ENCODE peak calls at places on chromosomes 16 and 17, in seven cellular contexts. N is uterus, R is neural crest cell, I is left lung, D is type B pancreatic cell, X is SK-N-SH, B is body of pancreas. G is an unnamed sample.

GRCh38 chr17:40551091-40551873 is 14.0 kb downstream of the CCR7 start:
- DNase-seq in I (no peak), B (peak), X (no peak), D (peak), N (peak), R (no peak), G (peak)

GRCh38 chr16:2816751-2817495 is at the start of gene PRSS21:
- DNase-seq in I (no peak), R (no peak), B (no peak), X (no peak), D (no peak), N (no peak), G (no peak)

GRCh38 chr17:44311562-44312181 is 3.3 kb downstream of the RUNDC3A start:
- DNase-seq in N (no peak), R (no peak), I (no peak), D (no peak), X (no peak), B (no peak), G (no peak)

GRCh38 chr17:4626734-4627256 is 14.7 kb downstream of the ALOX15 start:
- DNase-seq in R (no peak), N (no peak), D (no peak), B (no peak), X (no peak), I (no peak), G (no peak)

GRCh38 chr16:11585460-11586374 is 1.0 kb downstream of the LITAF start:
- DNase-seq in B (peak), R (no peak), N (peak), D (no peak), I (peak), X (peak), G (peak)

GRCh38 chr17:50931003-50931878 is 65.1 kb upstream of the TOB1 start:
- DNase-seq in I (peak), D (peak), N (peak), X (peak), R (peak), B (peak), G (no peak)

GRCh38 chr17:17609121-17609520 is 17.6 kb upstream of the PEMT start:
- DNase-seq in B (no peak), X (no peak), I (no peak), N (no peak), D (no peak), R (no peak), G (no peak)

GRCh38 chr17:77966476-77966875 is 8.0 kb downstream of the TNRC6C start:
- DNase-seq in D (no peak), R (no peak), B (no peak), X (no peak), I (no peak), N (no peak), G (no peak)

GRCh38 chr16:58027341-58028167 is 2.0 kb downstream of the MMP15 start:
- DNase-seq in X (peak), R (no peak), D (no peak), N (no peak), I (peak), B (peak), G (no peak)

GRCh38 chr17:36807496-36808180 is 129.6 kb upstream of the LHX1 start:
- DNase-seq in I (no peak), R (no peak), D (no peak), B (no peak), N (no peak), X (peak), G (no peak)

GRCh38 chr16:89723279-89724250 is 2.2 kb downstream of the ZNF276 start:
- DNase-seq in R (peak), I (no peak), B (peak), X (peak), N (no peak), D (no peak), G (no peak)

GRCh38 chr16:12341423-12341822 is 364.9 kb downstream of the SNX29 start:
- DNase-seq in N (no peak), I (no peak), X (no peak), B (no peak), R (no peak), D (no peak), G (no peak)

GRCh38 chr17:6478486-6478885 is 34.2 kb downstream of the PIMREG start:
- DNase-seq in I (peak), R (no peak), N (no peak), D (no peak), B (no peak), X (no peak), G (no peak)

GRCh38 chr16:23420011-23420410 is 33.0 kb downstream of the COG7 start:
- DNase-seq in B (no peak), D (no peak), I (no peak), R (no peak), N (no peak), X (no peak), G (no peak)

GRCh38 chr16:23428351-23428750 is 24.6 kb downstream of the COG7 start:
- DNase-seq in B (no peak), N (no peak), X (no peak), I (no peak), R (no peak), D (no peak), G (no peak)

GRCh38 chr16:23424292-23424958 is 28.6 kb downstream of the COG7 start:
- DNase-seq in R (no peak), N (no peak), D (no peak), X (no peak), I (peak), B (peak), G (no peak)

GRCh38 chr16:23423496-23424049 is 29.4 kb downstream of the COG7 start:
- DNase-seq in X (no peak), R (no peak), D (no peak), B (peak), N (peak), I (no peak), G (no peak)
- TF ChIP-seq CTCF in X (no peak), R (no peak), D (peak), B (no peak), N (no peak), I (no peak), G (no peak)

GRCh38 chr16:426115-426905 is 861 bp downstream of the RAB11FIP3 start:
- DNase-seq in N (no peak), I (peak), D (no peak), X (peak), R (no peak), B (peak), G (peak)

GRCh38 chr16:426906-427249 is 1.4 kb downstream of the RAB11FIP3 start:
- DNase-seq in R (no peak), D (no peak), X (no peak), N (no peak), B (no peak), I (peak), G (no peak)

GRCh38 chr16:424623-425081 is 797 bp upstream of the RAB11FIP3 start:
- DNase-seq in B (peak), N (peak), X (no peak), I (peak), D (no peak), R (no peak), G (no peak)

GRCh38 chr16:425082-425718 is at the start of gene RAB11FIP3:
- DNase-seq in B (peak), R (peak), D (peak), N (peak), X (peak), I (peak), G (peak)

DNA sequence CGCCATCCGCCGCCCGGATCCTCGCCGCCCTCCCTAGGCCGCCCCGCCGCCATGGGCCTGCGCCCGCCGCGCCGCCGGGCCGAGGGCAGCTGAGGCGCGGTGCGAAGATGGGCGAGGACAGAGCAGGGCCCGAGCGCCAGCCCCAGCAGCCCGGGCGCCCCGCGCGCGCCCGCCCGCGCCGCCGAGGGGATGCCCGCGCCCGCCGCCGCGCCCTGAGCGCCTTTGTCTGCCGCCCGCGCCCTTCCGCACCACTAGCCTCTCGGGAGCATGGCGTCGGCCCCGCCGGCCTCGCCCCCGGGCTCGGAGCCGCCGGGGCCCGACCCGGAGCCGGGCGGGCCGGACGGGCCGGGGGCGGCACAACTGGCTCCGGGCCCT is 278 bp downstream of the RAB11FIP3 start:
- DNase-seq in X (no peak), N (no peak), D (no peak), B (no peak), I (no peak), R (no peak), G (no peak)
- TF ChIP-seq CTCF in X (no peak), N (no peak), D (no peak), B (no peak), I (no peak), R (no peak), G (no peak)

DNA sequence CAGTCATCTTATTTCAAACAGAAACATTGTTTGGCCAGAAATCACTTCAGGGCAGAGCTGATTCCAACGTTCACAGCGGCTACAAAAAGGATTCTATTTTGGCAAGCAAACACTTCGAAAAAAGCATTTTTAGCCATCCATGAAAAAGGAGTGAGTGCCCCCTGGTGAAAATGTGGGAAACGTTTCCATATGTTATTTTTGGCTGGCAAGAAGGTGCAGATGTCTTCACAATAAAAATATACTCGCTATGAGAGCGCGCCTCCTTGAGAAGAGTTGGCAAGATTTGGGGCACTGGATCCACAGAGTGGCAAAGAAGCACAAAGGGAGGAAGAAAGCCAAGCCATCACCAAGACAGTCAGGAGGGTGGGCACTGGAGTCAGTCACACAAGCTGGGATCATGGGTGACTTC is 191.1 kb downstream of the CHD9NB start:
- DNase-seq in I (no peak), R (peak), B (peak), N (no peak), X (peak), D (no peak), G (no peak)
- TF ChIP-seq CTCF in I (peak), R (peak), B (peak), N (no peak), X (no peak), D (peak), G (no peak)

GRCh38 chr16:30149250-30149885 is 26.3 kb upstream of the MAPK3 start:
- DNase-seq in B (no peak), D (no peak), X (no peak), R (no peak), N (no peak), I (no peak), G (no peak)

GRCh38 chr16:30157214-30157613 is 26.2 kb upstream of the CORO1A start:
- DNase-seq in I (no peak), D (no peak), X (no peak), N (no peak), R (no peak), B (no peak), G (no peak)

GRCh38 chr16:30151091-30151490 is 28.1 kb upstream of the MAPK3 start:
- DNase-seq in X (no peak), D (no peak), R (no peak), N (no peak), B (no peak), I (no peak), G (no peak)

GRCh38 chr16:30152517-30152916 is 29.5 kb upstream of the MAPK3 start:
- DNase-seq in D (no peak), N (no peak), B (no peak), X (no peak), I (no peak), R (no peak), G (no peak)

GRCh38 chr16:30155188-30155587 is 28.2 kb upstream of the CORO1A start:
- DNase-seq in X (no peak), D (no peak), I (no peak), N (no peak), R (no peak), B (no peak), G (no peak)
- TF ChIP-seq CTCF in X (no peak), D (no peak), I (no peak), N (no peak), R (no peak), B (no peak), G (no peak)

DNA sequence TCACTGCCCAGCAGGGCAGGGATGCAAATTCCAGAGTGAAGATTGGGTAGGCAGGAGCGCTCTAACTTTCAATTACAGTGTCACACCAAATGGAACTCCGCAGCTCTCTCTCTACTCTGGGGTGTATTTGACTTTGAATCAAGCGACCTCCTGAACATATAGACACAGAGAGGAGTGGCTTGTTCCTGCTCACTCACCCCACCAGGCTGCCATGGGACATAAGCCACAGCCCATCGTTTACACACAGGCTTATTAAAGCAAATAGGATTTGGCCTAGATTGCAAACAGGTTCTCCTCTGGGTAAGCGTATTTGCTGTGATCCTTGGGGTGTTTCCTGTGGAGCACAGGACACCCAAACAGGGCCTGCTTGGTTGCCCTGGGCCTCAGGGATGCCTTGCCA is 281.6 kb upstream of the CCL2 start:
- DNase-seq in R (no peak), D (no peak), B (no peak), X (no peak), I (no peak), N (no peak), G (no peak)
- TF ChIP-seq CTCF in R (no peak), D (no peak), B (no peak), X (no peak), I (no peak), N (no peak), G (no peak)

DNA sequence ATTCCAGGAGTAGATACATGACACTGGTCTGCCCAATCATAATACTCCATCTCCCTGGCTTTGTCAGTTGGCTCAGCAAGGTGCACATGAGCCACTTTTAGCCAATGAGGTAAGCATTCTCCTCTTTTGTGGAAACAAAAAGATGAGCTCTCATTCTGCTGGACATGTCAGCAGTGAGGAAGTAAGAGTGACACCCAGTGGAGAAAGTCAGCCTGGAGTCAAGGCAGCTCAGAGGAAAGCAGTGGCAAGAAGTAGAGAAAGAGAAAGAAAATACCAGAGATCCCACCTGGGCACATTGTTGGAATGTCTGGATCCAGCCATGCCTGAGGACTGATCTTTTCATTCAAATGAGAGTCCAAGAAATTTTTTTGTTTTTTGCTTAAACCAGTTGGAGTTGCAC is 496.9 kb upstream of the C16orf82 start:
- DNase-seq in I (no peak), B (peak), N (no peak), R (peak), D (no peak), X (no peak), G (no peak)
- TF ChIP-seq CTCF in I (no peak), B (no peak), N (no peak), R (peak), D (peak), X (no peak), G (no peak)

DNA sequence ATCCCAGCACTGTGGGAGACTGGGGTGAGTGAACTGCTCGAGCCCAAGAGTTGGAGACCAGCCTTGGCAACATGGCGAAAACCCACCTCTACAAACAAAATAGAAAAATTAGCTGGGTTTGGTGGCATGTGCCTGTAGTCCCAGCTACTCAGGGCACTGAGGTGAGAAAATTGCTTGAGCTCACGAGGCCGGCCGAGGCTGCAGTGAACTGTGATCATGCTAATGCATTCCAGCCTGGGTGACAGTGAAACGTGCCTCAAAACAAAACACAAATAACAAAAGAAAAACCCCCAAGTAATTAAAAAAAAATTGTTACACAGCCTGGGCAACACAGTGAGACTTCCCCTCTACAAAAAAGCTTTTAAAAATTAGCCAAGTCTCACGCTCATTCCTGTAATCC is 5.0 kb downstream of the CCDC47 start:
- DNase-seq in N (no peak), X (no peak), D (no peak), B (no peak), I (no peak), R (no peak), G (no peak)
- TF ChIP-seq CTCF in N (no peak), X (no peak), D (no peak), B (no peak), I (no peak), R (no peak), G (no peak)

GRCh38 chr16:20327444-20328041 is at the start of gene GP2:
- DNase-seq in N (no peak), B (peak), I (no peak), X (no peak), R (no peak), D (no peak), G (no peak)
- TF ChIP-seq CTCF in N (no peak), B (peak), I (no peak), X (no peak), R (peak), D (peak), G (no peak)

DNA sequence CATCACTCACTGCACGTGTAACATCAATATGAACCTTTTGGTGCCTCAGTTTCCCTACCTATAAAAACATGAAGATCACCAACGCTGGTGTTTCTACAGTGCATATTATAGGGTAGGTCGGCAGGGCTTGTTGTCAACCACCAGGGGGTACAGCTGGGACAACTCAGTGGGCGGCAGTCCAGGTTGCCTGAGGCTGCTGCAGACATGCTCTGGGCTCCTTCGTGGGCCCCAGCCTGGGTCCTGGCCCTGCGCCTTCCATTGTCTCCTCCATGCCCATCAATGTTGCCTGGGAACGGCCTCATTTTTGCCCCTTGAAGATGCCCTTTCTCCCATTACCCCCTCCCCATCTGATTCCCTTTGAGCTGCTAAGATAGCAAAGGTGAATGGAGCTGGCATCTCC is 89.8 kb downstream of the GSG1L start:
- DNase-seq in D (no peak), R (no peak), N (no peak), B (no peak), I (no peak), X (peak), G (no peak)
- TF ChIP-seq CTCF in D (peak), R (no peak), N (no peak), B (no peak), I (no peak), X (no peak), G (no peak)

GRCh38 chr17:82913304-82914043 is 73.7 kb upstream of the ZNF750 start:
- DNase-seq in I (peak), X (peak), B (no peak), N (no peak), R (no peak), D (no peak), G (no peak)
- TF ChIP-seq CTCF in I (no peak), X (peak), B (peak), N (no peak), R (peak), D (no peak), G (no peak)